ENCODE peak calls at places on chromosomes 3 and 15, in seven cellular contexts. D is stomach, R is GM12878, H is HepG2, W is ovary, O is A549, V is tibial nerve. B is an unnamed sample.

GRCh38 chr3:123053107-123053506 is 13.7 kb upstream of the PDIA5 start:
- DNase-seq in D (no peak), R (no peak), H (no peak), W (no peak), O (no peak), V (no peak), B (no peak)

GRCh38 chr3:49998326-49998725 is 58.4 kb downstream of the RBM6 start:
- DNase-seq in D (no peak), R (no peak), H (no peak), W (no peak), O (no peak), V (no peak), B (no peak)

GRCh38 chr3:52055537-52056351 is 627 bp downstream of the DUSP7 start:
- DNase-seq in D (peak), R (no peak), H (peak), W (peak), O (peak), V (no peak), B (no peak)

GRCh38 chr15:87038404-87038803 is 958.7 kb downstream of the AGBL1 start:
- DNase-seq in D (no peak), R (no peak), H (no peak), W (no peak), O (no peak), V (no peak), B (no peak)

GRCh38 chr3:197022405-197023231 is 7.0 kb downstream of the MELTF start:
- DNase-seq in D (no peak), R (no peak), H (no peak), W (no peak), O (no peak), V (no peak), B (peak)

GRCh38 chr3:63576826-63577225 is 75.6 kb upstream of the SNTN start:
- DNase-seq in D (no peak), R (no peak), H (no peak), W (no peak), O (no peak), V (no peak), B (no peak)

GRCh38 chr3:196645091-196645490 is 5.6 kb downstream of the NRROS start:
- DNase-seq in D (no peak), R (no peak), H (no peak), W (no peak), O (no peak), V (no peak), B (no peak)

GRCh38 chr15:48062476-48062875 is 58.3 kb upstream of the SLC24A5 start:
- DNase-seq in D (no peak), R (no peak), H (no peak), W (no peak), O (no peak), V (no peak), B (no peak)

GRCh38 chr15:73601449-73602425 is 31.5 kb downstream of the NPTN start:
- DNase-seq in D (no peak), R (no peak), H (peak), W (peak), O (peak), V (peak), B (no peak)

GRCh38 chr15:73859236-73859635 is 14.1 kb upstream of the TBC1D21 start:
- DNase-seq in D (peak), R (no peak), H (no peak), W (no peak), O (no peak), V (no peak), B (no peak)

GRCh38 chr15:96657096-96657495 is 326.6 kb downstream of the NR2F2 start:
- DNase-seq in D (no peak), R (no peak), H (no peak), W (no peak), O (no peak), V (no peak), B (no peak)

GRCh38 chr3:112403101-112403500 is 70.1 kb downstream of the CD200 start:
- DNase-seq in D (no peak), R (no peak), H (no peak), W (no peak), O (no peak), V (no peak), B (no peak)

GRCh38 chr15:81338422-81339007 is 14.6 kb upstream of the STARD5 start:
- DNase-seq in D (no peak), R (no peak), H (no peak), W (peak), O (no peak), V (peak), B (no peak)

GRCh38 chr3:194142156-194142910 is 6.4 kb downstream of the HES1 start:
- DNase-seq in D (no peak), R (no peak), H (no peak), W (peak), O (no peak), V (peak), B (peak)

GRCh38 chr15:64017082-64017588 is 29.1 kb downstream of the DAPK2 start:
- DNase-seq in D (no peak), R (no peak), H (peak), W (no peak), O (peak), V (no peak), B (no peak)

GRCh38 chr15:100867476-100867875 is 12.2 kb upstream of the ALDH1A3 start:
- DNase-seq in D (no peak), R (no peak), H (no peak), W (no peak), O (no peak), V (no peak), B (no peak)

GRCh38 chr15:87877114-87877810 is 379.3 kb downstream of the NTRK3 start:
- DNase-seq in D (no peak), R (no peak), H (no peak), W (no peak), O (no peak), V (no peak), B (no peak)

GRCh38 chr3:190533511-190534282 is 19.8 kb downstream of the IL1RAP start:
- DNase-seq in D (no peak), R (no peak), H (no peak), W (peak), O (peak), V (peak), B (peak)

GRCh38 chr3:147361671-147362420 is 44.5 kb downstream of the ZIC4 start:
- DNase-seq in D (no peak), R (no peak), H (peak), W (no peak), O (no peak), V (peak), B (no peak)

GRCh38 chr3:120145498-120146285 is 51.4 kb upstream of the GSK3B start:
- DNase-seq in D (no peak), R (no peak), H (no peak), W (no peak), O (peak), V (no peak), B (no peak)

GRCh38 chr3:57892423-57892822 is 115.8 kb upstream of the FLNB start:
- DNase-seq in D (no peak), R (no peak), H (no peak), W (no peak), O (no peak), V (no peak), B (no peak)

GRCh38 chr3:57890874-57891273 is 117.3 kb upstream of the FLNB start:
- DNase-seq in D (no peak), R (no peak), H (no peak), W (no peak), O (no peak), V (no peak), B (no peak)

GRCh38 chr3:57893668-57894067 is 114.6 kb upstream of the FLNB start:
- DNase-seq in D (no peak), R (no peak), H (no peak), W (no peak), O (no peak), V (no peak), B (no peak)

GRCh38 chr3:57893156-57893555 is 115.1 kb upstream of the FLNB start:
- DNase-seq in D (no peak), R (no peak), H (no peak), W (no peak), O (no peak), V (no peak), B (no peak)

GRCh38 chr3:57889807-57890206 is 118.4 kb upstream of the FLNB start:
- DNase-seq in D (no peak), R (no peak), H (no peak), W (no peak), O (no peak), V (no peak), B (no peak)
- TF ChIP-seq EP300 in D (no peak), R (no peak), H (no peak), W (no peak), O (no peak), V (no peak), B (no peak)

DNA sequence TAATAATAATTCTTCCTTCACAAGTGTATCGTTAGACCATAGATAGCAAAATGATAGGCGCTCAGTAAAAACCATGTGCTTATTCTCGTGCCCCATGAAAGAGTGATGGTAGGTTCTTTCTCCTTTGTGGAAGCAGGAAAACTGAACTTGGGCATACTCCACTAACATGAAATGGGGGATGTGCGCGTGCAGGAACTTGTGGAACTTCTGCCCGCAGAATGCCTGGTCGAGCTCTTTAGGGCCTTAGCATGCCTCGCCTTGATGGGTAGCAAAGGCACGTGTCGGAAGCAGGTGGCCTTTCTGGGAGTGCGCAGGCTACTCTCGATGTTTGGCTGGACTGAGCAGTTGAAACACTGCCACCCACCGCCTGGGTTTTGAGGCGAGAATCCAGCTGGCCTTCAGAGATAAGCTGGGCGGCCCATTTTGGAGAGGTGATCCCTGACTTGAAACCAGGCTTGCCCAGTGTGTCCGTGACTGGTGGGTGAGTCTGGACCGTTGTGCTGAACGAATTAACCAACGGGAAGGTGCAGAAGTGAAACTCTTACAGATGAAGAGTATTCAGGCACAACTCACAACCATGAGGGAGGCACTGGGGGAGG is 821 bp downstream of the PCCB start:
- DNase-seq in D (peak), R (peak), H (peak), W (peak), O (no peak), V (peak), B (peak)
- TF ChIP-seq CTCF in D (no peak), R (peak), H (peak), W (no peak), O (no peak), V (peak), B (no peak)

GRCh38 chr3:186570096-186570940 is at the start of gene DNAJB11:
- DNase-seq in D (peak), R (peak), H (peak), W (peak), O (peak), V (peak), B (peak)
- TF ChIP-seq EP300 in D (no peak), R (no peak), H (peak), W (no peak), O (no peak), V (peak), B (no peak)

DNA sequence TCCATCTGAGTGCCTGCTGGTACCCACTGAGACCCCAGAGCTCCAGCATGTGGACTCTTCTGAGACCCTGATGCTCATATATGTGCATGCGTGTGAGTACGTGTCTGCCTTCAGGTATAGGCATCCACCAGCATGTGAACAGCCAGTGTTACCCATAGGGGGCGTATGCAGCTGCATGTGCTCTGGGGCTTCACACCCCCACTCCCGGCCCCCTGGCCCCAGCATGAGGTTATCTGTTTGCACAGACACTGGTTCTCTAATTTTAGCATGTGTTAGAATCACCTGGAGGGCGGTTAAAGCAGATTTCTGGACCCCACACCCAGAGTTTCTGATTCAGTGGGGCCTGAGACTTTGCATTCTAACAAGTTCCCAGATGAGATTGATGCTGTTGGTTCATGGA is 824 bp upstream of the CILP start:
- DNase-seq in D (no peak), R (no peak), H (peak), W (no peak), O (peak), V (no peak), B (no peak)
- TF ChIP-seq CTCF in D (no peak), R (peak), H (peak), W (no peak), O (peak), V (no peak), B (peak)

GRCh38 chr3:29893024-29893554 is 612.2 kb downstream of the RBMS3 start:
- DNase-seq in D (no peak), R (no peak), H (no peak), W (no peak), O (no peak), V (no peak), B (no peak)
- TF ChIP-seq EP300 in D (no peak), R (no peak), H (no peak), W (no peak), O (no peak), V (no peak), B (no peak)